ENCODE peak calls at places on chromosomes 12 and 14, in eight cellular contexts. A, C, E, M, X, Z, B and Y are unnamed samples.

GRCh38 chr12:109512608-109513007 is 35.2 kb downstream of the UBE3B start:
- DNase-seq in A (no peak), C (no peak), E (no peak), M (no peak), X (no peak), Z (no peak), B (no peak), Y (no peak)

GRCh38 chr12:127785535-127785934 is 481.4 kb upstream of the TMEM132C start:
- DNase-seq in A (no peak), C (no peak), E (no peak), M (no peak), X (no peak), Z (no peak), B (no peak), Y (no peak)

GRCh38 chr12:47190271-47190750 is 110.6 kb upstream of the AMIGO2 start:
- DNase-seq in A (no peak), C (no peak), E (no peak), M (no peak), X (peak; percentile 67), Z (no peak), B (no peak), Y (no peak)

GRCh38 chr12:105048315-105048714 is 35.9 kb downstream of the ALDH1L2 start:
- DNase-seq in A (no peak), C (no peak), E (no peak), M (no peak), X (no peak), Z (no peak), B (no peak), Y (no peak)

GRCh38 chr12:71134405-71134804 is 23.4 kb downstream of the TSPAN8 start:
- DNase-seq in A (no peak), C (no peak), E (no peak), M (no peak), X (no peak), Z (no peak), B (no peak), Y (no peak)

GRCh38 chr12:108174641-108175040 is 45.6 kb downstream of the WSCD2 start:
- DNase-seq in A (no peak), C (no peak), E (no peak), M (no peak), X (no peak), Z (no peak), B (no peak), Y (no peak)

GRCh38 chr12:30796891-30797371 is 42.2 kb upstream of the CAPRIN2 start:
- DNase-seq in A (no peak), C (no peak), E (no peak), M (peak; percentile 14), X (peak; percentile 29), Z (no peak), B (no peak), Y (no peak)

GRCh38 chr12:67276469-67276868 is 7.3 kb downstream of the CAND1 start:
- DNase-seq in A (no peak), C (no peak), E (no peak), M (no peak), X (no peak), Z (no peak), B (no peak), Y (no peak)

DNA sequence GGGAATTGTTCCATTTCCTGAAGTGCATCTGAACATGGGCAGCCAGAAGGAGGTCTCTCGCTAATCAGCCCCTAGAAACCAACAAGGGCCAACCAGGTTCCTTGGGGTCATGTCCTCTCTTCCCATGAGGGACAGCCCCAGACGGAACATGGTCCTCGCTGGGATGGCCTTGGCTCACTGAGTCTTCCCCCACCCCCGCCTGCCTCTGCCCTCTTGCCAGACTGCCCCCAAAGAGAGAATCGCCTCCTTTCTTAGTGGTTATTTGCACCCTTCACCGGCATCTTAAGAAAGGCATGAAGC is 36.4 kb downstream of the CD9 start:
- DNase-seq in A (no peak), C (no peak), E (no peak), M (no peak), X (no peak), Z (no peak), B (no peak), Y (no peak)
- TF ChIP-seq CTCF in A (no peak), C (no peak), E (no peak), M (no peak), X (no peak), Z (no peak), B (no peak), Y (no peak)

DNA sequence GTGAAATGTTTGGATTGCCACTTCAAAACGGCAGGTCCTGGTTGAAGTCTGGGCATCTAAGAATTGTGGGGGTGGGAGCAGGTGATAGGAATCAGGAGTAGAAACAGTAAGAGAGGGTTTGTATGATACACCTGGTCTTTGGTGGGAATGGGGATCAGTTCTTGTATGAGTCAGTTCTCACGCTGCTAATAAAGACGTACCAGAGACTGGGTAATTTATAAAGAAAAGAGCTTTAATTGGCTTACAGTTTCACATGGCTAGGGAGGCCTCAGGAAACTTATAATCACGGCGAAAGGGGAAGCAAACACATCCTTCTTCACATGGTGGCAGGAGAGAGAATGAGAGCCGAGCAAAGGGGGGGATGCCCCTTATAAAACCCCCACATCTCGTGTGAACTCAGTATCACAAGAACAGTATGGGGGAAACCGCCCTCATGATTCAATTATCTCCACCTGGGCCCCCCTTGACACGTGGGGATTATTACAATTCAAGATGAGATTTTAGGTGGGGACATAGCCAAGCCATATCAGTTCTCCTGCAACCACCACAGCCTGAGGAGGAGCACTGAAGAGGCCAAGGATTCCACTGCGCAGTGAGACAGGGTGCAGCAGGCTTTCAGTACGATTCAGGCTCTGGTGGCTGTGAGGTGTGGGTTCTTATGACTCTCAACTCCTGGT is 52.1 kb downstream of the DRAM1 start:
- DNase-seq in A (no peak), C (no peak), E (no peak), M (no peak), X (no peak), Z (no peak), B (no peak), Y (peak; percentile 83)
- H3K4me3 ChIP-seq in A (no peak overlapping the region), C (no peak overlapping the region), E (no peak overlapping the region), M (no peak overlapping the region), X (no peak overlapping the region), Z (no peak overlapping the region), B (no peak overlapping the region), Y (peak overlapping the region; percentile 49)

DNA sequence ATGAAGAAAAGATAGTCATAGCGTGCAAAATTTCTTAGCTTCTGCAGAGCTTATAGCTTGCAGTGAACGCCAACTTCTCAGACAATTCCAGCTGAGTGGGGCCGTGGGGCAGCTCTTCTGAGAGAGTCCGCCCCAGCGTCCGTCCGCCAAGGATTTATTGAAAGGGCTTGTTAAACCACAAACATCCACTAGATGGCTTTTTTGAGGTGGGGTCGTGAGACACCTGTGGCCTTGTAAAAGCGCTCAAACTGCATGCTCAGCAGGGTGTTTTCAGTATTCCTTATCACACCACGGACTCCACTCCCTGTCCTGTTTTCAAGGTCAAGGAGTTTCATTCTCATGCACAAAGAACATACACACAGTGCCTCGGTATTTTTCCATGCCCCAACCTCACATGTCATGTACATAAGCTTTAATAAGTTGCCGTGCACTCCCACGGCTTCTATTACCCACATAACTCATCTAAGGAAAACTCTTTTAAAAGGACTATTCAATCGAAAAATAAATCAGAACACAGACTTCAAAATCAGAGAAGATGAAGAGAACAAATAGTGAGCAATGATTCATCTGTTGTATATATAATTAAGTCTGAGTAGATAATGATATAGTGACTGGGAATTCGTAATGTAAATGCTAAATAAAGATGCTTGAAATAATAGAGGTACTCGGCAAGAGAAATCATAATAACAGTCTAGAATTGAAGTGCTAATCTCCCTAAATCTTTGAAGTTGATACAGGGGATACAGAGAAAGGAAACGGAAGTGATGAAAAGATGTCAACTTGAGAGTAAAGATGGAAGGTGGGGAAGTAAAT is 46.7 kb downstream of the WBP11 start:
- DNase-seq in A (no peak), C (peak; percentile 15), E (no peak), M (peak; percentile 26), X (peak; percentile 33), Z (no peak), B (no peak), Y (no peak)
- TF ChIP-seq CTCF in A (no peak), C (peak; percentile 30), E (no peak), M (peak; percentile 38), X (peak; percentile 28), Z (peak; percentile 22), B (no peak), Y (peak; percentile 5)

GRCh38 chr14:104933721-104934379 is 9.2 kb downstream of the PLD4 start:
- DNase-seq in A (no peak), C (no peak), E (no peak), M (no peak), X (no peak), Z (no peak), B (no peak), Y (no peak)

GRCh38 chr14:104931323-104931770 is 6.7 kb downstream of the PLD4 start:
- DNase-seq in A (no peak), C (no peak), E (no peak), M (no peak), X (no peak), Z (no peak), B (no peak), Y (no peak)

GRCh38 chr14:104931771-104932675 is 7.3 kb downstream of the PLD4 start:
- DNase-seq in A (no peak), C (no peak), E (peak; percentile 72), M (no peak), X (no peak), Z (no peak), B (peak; percentile 19), Y (no peak)

GRCh38 chr14:104934380-104934733 is 9.7 kb downstream of the PLD4 start:
- DNase-seq in A (no peak), C (no peak), E (no peak), M (no peak), X (no peak), Z (no peak), B (no peak), Y (no peak)

GRCh38 chr14:104932676-104933631 is 8.3 kb downstream of the PLD4 start:
- DNase-seq in A (no peak), C (peak; percentile 87), E (peak; percentile 97), M (peak; percentile 86), X (peak; percentile 79), Z (peak; percentile 92), B (peak; percentile 73), Y (no peak)
- H3K4me3 ChIP-seq in A (peak overlapping the region; percentile 66), C (peak overlapping the region; percentile 38), E (peak overlapping the region; percentile 38), M (peak overlapping the region; percentile 34), X (peak overlapping the region; percentile 48), Z (peak overlapping the region; percentile 69), B (peak overlapping the region; percentile 73), Y (peak overlapping the region; percentile 21)

DNA sequence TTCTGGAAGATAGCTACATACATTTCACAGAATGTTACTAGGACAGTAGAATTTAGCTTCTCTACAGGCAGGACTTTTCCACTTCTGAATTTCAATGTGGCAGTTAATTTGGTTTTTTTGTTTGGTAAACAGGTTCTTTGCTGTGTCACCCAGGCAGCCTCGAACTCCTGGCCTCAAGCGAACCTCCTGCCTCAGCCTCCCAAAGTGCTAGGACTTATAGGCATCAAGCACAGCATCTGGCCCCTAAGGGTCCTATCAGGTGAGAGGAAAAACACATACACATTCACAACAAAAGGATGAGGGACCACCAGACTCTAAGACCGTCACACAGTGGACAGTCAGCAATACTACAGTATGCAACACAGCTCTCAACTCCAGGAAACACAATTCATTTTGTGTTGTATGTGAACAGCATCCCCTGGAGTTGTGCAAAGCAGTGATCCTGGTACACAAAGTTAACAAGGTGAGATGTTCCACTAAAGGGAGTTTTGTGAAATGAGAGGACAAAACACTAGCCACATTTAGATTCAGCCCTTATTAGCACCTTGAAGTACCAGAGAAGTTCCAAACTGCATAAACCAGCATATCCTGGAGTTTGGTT is 6.9 kb downstream of the ATP2B1 start:
- DNase-seq in A (no peak), C (no peak), E (no peak), M (no peak), X (peak; percentile 26), Z (no peak), B (no peak), Y (no peak)
- TF ChIP-seq CTCF in A (no peak), C (no peak), E (no peak), M (no peak), X (no peak), Z (no peak), B (no peak), Y (peak; percentile 17)

GRCh38 chr12:57109207-57110160 is 1.7 kb downstream of the STAT6 start:
- DNase-seq in A (no peak), C (no peak), E (no peak), M (no peak), X (no peak), Z (no peak), B (no peak), Y (no peak)
- H3K4me3 ChIP-seq in A (peak overlapping the region; percentile 79), C (no peak overlapping the region), E (peak overlapping the region; percentile 81), M (no peak overlapping the region), X (peak overlapping the region; percentile 59), Z (peak overlapping the region; percentile 83), B (peak overlapping the region; percentile 74), Y (peak overlapping the region; percentile 98)